ENCODE peak calls at places on chromosomes 7 and 10, in nine cellular contexts. I, T, X, C, Q, M, E, F and P are unnamed samples.
A peak's percentile ranks its signal among the peaks of the same experiment; 100 is the strongest.

GRCh38 chr10:13449296-13449695 is 79.5 kb downstream of the BEND7 start:
- DNase-seq in I (no peak), T (no peak), X (no peak), C (no peak), Q (no peak), M (no peak), E (no peak), F (no peak), P (no peak)

GRCh38 chr7:155198901-155199845 is 98.5 kb upstream of the INSIG1 start:
- DNase-seq in I (peak; percentile 50), T (no peak), X (no peak), C (no peak), Q (no peak), M (no peak), E (no peak), F (no peak), P (no peak)

GRCh38 chr10:113273877-113274829 is 278.7 kb upstream of the HABP2 start:
- DNase-seq in I (no peak), T (no peak), X (no peak), C (no peak), Q (no peak), M (no peak), E (no peak), F (no peak), P (no peak)

GRCh38 chr10:505459-505858 is 184.0 kb downstream of the DIP2C start:
- DNase-seq in I (no peak), T (no peak), X (no peak), C (no peak), Q (no peak), M (no peak), E (no peak), F (no peak), P (no peak)

GRCh38 chr10:43409385-43410109 is 561 bp upstream of the HNRNPF start:
- DNase-seq in I (no peak), T (no peak), X (peak; percentile 46), C (no peak), Q (no peak), M (no peak), E (peak; percentile 28), F (no peak), P (peak; percentile 73)

GRCh38 chr7:111137296-111138195 is 46.6 kb downstream of the LRRN3 start:
- DNase-seq in I (no peak), T (no peak), X (no peak), C (no peak), Q (no peak), M (no peak), E (no peak), F (no peak), P (no peak)

GRCh38 chr7:99036531-99037175 is 107.3 kb downstream of the SMURF1 start:
- DNase-seq in I (peak; percentile 55), T (no peak), X (peak; percentile 68), C (peak; percentile 47), Q (peak; percentile 84), M (peak; percentile 32), E (peak; percentile 27), F (no peak), P (peak; percentile 54)

GRCh38 chr7:91570600-91570999 is 306.4 kb downstream of the FZD1 start:
- DNase-seq in I (no peak), T (no peak), X (no peak), C (no peak), Q (no peak), M (no peak), E (no peak), F (no peak), P (no peak)

GRCh38 chr10:27658788-27659187 is 86.8 kb downstream of the MKX start:
- DNase-seq in I (no peak), T (peak; percentile 36), X (no peak), C (no peak), Q (no peak), M (no peak), E (no peak), F (no peak), P (no peak)

GRCh38 chr7:23570592-23571200 is 26.5 kb upstream of the CCDC126 start:
- DNase-seq in I (peak; percentile 67), T (peak; percentile 77), X (peak; percentile 88), C (peak; percentile 72), Q (peak; percentile 88), M (peak; percentile 62), E (peak; percentile 77), F (peak; percentile 60), P (peak; percentile 81)

GRCh38 chr7:140631602-140632001 is 9.0 kb downstream of the DENND2A start:
- DNase-seq in I (no peak), T (no peak), X (no peak), C (no peak), Q (no peak), M (no peak), E (no peak), F (no peak), P (no peak)

GRCh38 chr7:36286241-36286640 is 103.4 kb upstream of the ANLN start:
- DNase-seq in I (no peak), T (no peak), X (no peak), C (no peak), Q (no peak), M (no peak), E (no peak), F (no peak), P (no peak)

GRCh38 chr7:91503934-91504575 is 239.8 kb downstream of the FZD1 start:
- DNase-seq in I (no peak), T (no peak), X (no peak), C (no peak), Q (no peak), M (no peak), E (peak; percentile 45), F (no peak), P (no peak)

GRCh38 chr7:30752979-30753378 is 1.0 kb downstream of the INMT start:
- DNase-seq in I (no peak), T (no peak), X (no peak), C (no peak), Q (no peak), M (no peak), E (no peak), F (no peak), P (no peak)

GRCh38 chr7:100167912-100168323 is 499 bp downstream of the GAL3ST4 start:
- DNase-seq in I (no peak), T (no peak), X (peak; percentile 69), C (peak; percentile 80), Q (no peak), M (no peak), E (no peak), F (no peak), P (peak; percentile 23)
- H3K4me3 ChIP-seq in I (no peak overlapping the region), T (no peak overlapping the region), X (peak overlapping the region; percentile 36), C (peak overlapping the region; percentile 32), Q (peak overlapping the region; percentile 47), M (peak overlapping the region; percentile 26), E (peak overlapping the region; percentile 55), F (peak overlapping the region; percentile 60), P (peak overlapping the region; percentile 27)

GRCh38 chr10:59745163-59745650 is 8.0 kb downstream of the MRLN start:
- DNase-seq in I (no peak), T (no peak), X (no peak), C (no peak), Q (no peak), M (no peak), E (no peak), F (no peak), P (no peak)

GRCh38 chr10:59752278-59752940 is 846 bp downstream of the MRLN start:
- DNase-seq in I (no peak), T (no peak), X (no peak), C (no peak), Q (no peak), M (no peak), E (no peak), F (no peak), P (no peak)

GRCh38 chr10:59750155-59750945 is 2.9 kb downstream of the MRLN start:
- DNase-seq in I (no peak), T (no peak), X (no peak), C (no peak), Q (no peak), M (no peak), E (no peak), F (no peak), P (no peak)

GRCh38 chr10:59753267-59753666 is at the start of gene MRLN:
- DNase-seq in I (no peak), T (no peak), X (no peak), C (no peak), Q (no peak), M (no peak), E (no peak), F (no peak), P (no peak)

GRCh38 chr10:59748834-59749233 is 4.4 kb downstream of the MRLN start:
- DNase-seq in I (no peak), T (no peak), X (no peak), C (no peak), Q (no peak), M (no peak), E (no peak), F (no peak), P (no peak)
- TF ChIP-seq MAX in I (no peak), T (no peak), X (no peak), C (no peak), Q (no peak), M (no peak), E (no peak), F (no peak), P (no peak)

GRCh38 chr7:130994378-130995115 is 260.5 kb upstream of the KLF14 start:
- DNase-seq in I (no peak), T (no peak), X (no peak), C (no peak), Q (no peak), M (no peak), E (no peak), F (no peak), P (no peak)

GRCh38 chr7:130995252-130996081 is 261.5 kb upstream of the KLF14 start:
- DNase-seq in I (no peak), T (peak; percentile 89), X (no peak), C (no peak), Q (no peak), M (no peak), E (no peak), F (no peak), P (no peak)

GRCh38 chr7:130996841-130997231 is 262.8 kb upstream of the KLF14 start:
- DNase-seq in I (no peak), T (peak; percentile 80), X (no peak), C (no peak), Q (no peak), M (peak; percentile 93), E (peak; percentile 78), F (no peak), P (no peak)

GRCh38 chr7:130996205-130996840 is 262.3 kb upstream of the KLF14 start:
- DNase-seq in I (no peak), T (no peak), X (no peak), C (no peak), Q (no peak), M (peak; percentile 42), E (no peak), F (no peak), P (no peak)

GRCh38 chr7:130993671-130994365 is 259.8 kb upstream of the KLF14 start:
- DNase-seq in I (no peak), T (no peak), X (no peak), C (no peak), Q (no peak), M (no peak), E (no peak), F (no peak), P (no peak)
- H3K4me3 ChIP-seq in I (no peak overlapping the region), T (peak overlapping the region; percentile 14), X (no peak overlapping the region), C (no peak overlapping the region), Q (no peak overlapping the region), M (no peak overlapping the region), E (no peak overlapping the region), F (peak overlapping the region; percentile 15), P (no peak overlapping the region)

DNA sequence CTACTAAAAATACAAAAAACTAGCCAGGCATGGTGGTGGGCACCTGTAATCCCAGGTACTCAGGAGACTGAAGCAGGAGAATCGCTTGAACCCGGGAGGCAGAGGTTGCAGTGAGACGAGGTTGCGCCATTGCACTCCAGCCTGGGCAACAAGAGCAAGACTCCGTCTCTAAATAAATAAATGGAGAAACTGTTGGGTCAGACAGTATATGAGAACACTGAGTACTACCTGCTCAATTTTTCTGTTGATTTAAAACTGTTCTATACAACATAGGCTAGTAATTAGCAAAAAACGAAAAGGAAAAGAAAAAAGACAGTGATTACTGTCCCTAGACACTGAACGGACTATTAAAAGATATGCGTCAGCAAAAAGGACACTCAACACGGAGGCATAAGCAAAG is 26.7 kb downstream of the GFRA1 start:
- DNase-seq in I (no peak), T (no peak), X (no peak), C (no peak), Q (no peak), M (no peak), E (no peak), F (no peak), P (no peak)
- TF ChIP-seq MAX in I (no peak), T (no peak), X (no peak), C (no peak), Q (no peak), M (no peak), E (no peak), F (no peak), P (no peak)